ENCODE peak calls at places on chromosomes 12 and 14, in six cellular contexts. One of them, this sample, is unnamed.

GRCh38 chr12:87820524-87821194 is 208.5 kb downstream of the C12orf50 start:
- DNase-seq in IMR-90: peak
- DNase-seq in transverse colon: no peak
- DNase-seq in dorsolateral prefrontal cortex: no peak
- DNase-seq in right cardiac atrium: no peak
- DNase-seq in vagina: no peak
- DNase-seq in this sample: no peak

GRCh38 chr14:61257469-61258057 is 23.6 kb downstream of the TMEM30B start:
- DNase-seq in right cardiac atrium: no peak
- DNase-seq in vagina: no peak
- DNase-seq in dorsolateral prefrontal cortex: no peak
- DNase-seq in transverse colon: no peak
- DNase-seq in IMR-90: no peak
- DNase-seq in this sample: no peak

GRCh38 chr12:109053382-109054123 is 1.2 kb downstream of the USP30 start:
- DNase-seq in dorsolateral prefrontal cortex: no peak
- DNase-seq in transverse colon: no peak
- DNase-seq in right cardiac atrium: no peak
- DNase-seq in IMR-90: no peak
- DNase-seq in vagina: no peak
- DNase-seq in this sample: no peak

GRCh38 chr12:72075891-72076557 is 137.4 kb downstream of the TPH2 start:
- DNase-seq in transverse colon: no peak
- DNase-seq in dorsolateral prefrontal cortex: no peak
- DNase-seq in IMR-90: no peak
- DNase-seq in right cardiac atrium: no peak
- DNase-seq in vagina: no peak
- DNase-seq in this sample: no peak

GRCh38 chr14:60092516-60092915 is 793 bp downstream of the PCNX4 start:
- DNase-seq in right cardiac atrium: peak
- DNase-seq in vagina: no peak
- DNase-seq in dorsolateral prefrontal cortex: no peak
- DNase-seq in transverse colon: peak
- DNase-seq in IMR-90: peak
- DNase-seq in this sample: no peak

GRCh38 chr12:4526923-4527546 is 11.7 kb upstream of the RAD51AP1 start:
- DNase-seq in vagina: no peak
- DNase-seq in IMR-90: peak
- DNase-seq in dorsolateral prefrontal cortex: no peak
- DNase-seq in right cardiac atrium: no peak
- DNase-seq in transverse colon: no peak
- DNase-seq in this sample: no peak

GRCh38 chr12:3168775-3169221 is 91.6 kb downstream of the TSPAN9 start:
- DNase-seq in vagina: no peak
- DNase-seq in dorsolateral prefrontal cortex: peak
- DNase-seq in transverse colon: no peak
- DNase-seq in right cardiac atrium: no peak
- DNase-seq in IMR-90: peak
- DNase-seq in this sample: peak

GRCh38 chr12:88934163-88934747 is 354.0 kb upstream of the KITLG start:
- DNase-seq in vagina: no peak
- DNase-seq in IMR-90: peak
- DNase-seq in dorsolateral prefrontal cortex: no peak
- DNase-seq in right cardiac atrium: no peak
- DNase-seq in transverse colon: no peak
- DNase-seq in this sample: peak

GRCh38 chr12:68319988-68320623 is 12.1 kb downstream of the MDM1 start:
- DNase-seq in transverse colon: peak
- DNase-seq in dorsolateral prefrontal cortex: no peak
- DNase-seq in vagina: no peak
- DNase-seq in right cardiac atrium: peak
- DNase-seq in IMR-90: peak
- DNase-seq in this sample: no peak

GRCh38 chr12:101909646-101910045 is 32.3 kb downstream of the DRAM1 start:
- DNase-seq in vagina: no peak
- DNase-seq in dorsolateral prefrontal cortex: no peak
- DNase-seq in right cardiac atrium: no peak
- DNase-seq in transverse colon: no peak
- DNase-seq in IMR-90: no peak
- DNase-seq in this sample: no peak

GRCh38 chr12:103779410-103780092 is 61.5 kb downstream of the NT5DC3 start:
- DNase-seq in vagina: no peak
- DNase-seq in IMR-90: peak
- DNase-seq in right cardiac atrium: no peak
- DNase-seq in transverse colon: no peak
- DNase-seq in dorsolateral prefrontal cortex: no peak
- DNase-seq in this sample: no peak

DNA sequence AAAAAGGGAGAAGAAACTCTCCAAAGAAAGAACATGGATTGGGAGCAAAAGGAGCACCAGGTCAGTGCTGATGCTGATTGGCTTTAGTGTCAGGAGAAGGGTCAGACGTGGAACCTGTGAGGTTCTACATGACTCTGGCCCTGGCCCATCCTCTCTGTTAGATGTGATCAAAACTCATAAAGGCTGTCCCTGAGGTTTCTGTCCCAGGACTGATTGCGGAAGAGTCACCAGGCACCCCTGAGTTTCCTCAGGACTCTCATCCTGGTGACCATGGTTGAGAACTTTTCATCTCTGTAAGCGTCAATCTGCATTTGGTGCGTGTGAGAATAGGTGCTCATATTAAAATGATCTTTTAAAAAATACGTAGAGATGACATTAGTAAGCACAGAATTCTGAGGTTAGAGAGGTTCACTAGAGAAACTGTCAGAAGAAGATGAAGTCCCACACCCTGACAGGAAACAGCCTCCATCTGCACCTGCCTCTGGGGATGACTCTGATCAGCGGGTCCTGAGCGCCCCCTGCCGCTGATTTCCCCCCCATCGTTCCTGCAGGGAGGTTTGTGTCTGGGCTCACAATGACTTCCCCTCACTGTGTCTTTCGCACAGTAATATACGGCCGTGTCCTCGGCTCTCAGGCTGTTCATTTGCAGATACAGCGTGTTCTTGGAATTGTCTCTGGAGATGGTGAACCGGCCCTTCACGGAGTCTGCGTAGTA is 741.8 kb downstream of the TMEM121 start:
- DNase-seq in dorsolateral prefrontal cortex: no peak
- DNase-seq in right cardiac atrium: no peak
- DNase-seq in vagina: no peak
- DNase-seq in IMR-90: no peak
- DNase-seq in transverse colon: peak
- DNase-seq in this sample: no peak
- H3K27ac ChIP-seq in dorsolateral prefrontal cortex: no peak
- H3K27ac ChIP-seq in right cardiac atrium: no peak
- H3K27ac ChIP-seq in vagina: no peak
- H3K27ac ChIP-seq in IMR-90: no peak
- H3K27ac ChIP-seq in transverse colon: no peak
- H3K27ac ChIP-seq in this sample: no peak

GRCh38 chr14:100340454-100340813 is 17.3 kb downstream of the SLC25A47 start:
- DNase-seq in right cardiac atrium: peak
- DNase-seq in dorsolateral prefrontal cortex: peak
- DNase-seq in IMR-90: no peak
- DNase-seq in transverse colon: no peak
- DNase-seq in vagina: peak
- DNase-seq in this sample: no peak
- H3K27ac ChIP-seq in right cardiac atrium: peak
- H3K27ac ChIP-seq in dorsolateral prefrontal cortex: peak
- H3K27ac ChIP-seq in IMR-90: peak
- H3K27ac ChIP-seq in transverse colon: peak
- H3K27ac ChIP-seq in vagina: no peak
- H3K27ac ChIP-seq in this sample: no peak

DNA sequence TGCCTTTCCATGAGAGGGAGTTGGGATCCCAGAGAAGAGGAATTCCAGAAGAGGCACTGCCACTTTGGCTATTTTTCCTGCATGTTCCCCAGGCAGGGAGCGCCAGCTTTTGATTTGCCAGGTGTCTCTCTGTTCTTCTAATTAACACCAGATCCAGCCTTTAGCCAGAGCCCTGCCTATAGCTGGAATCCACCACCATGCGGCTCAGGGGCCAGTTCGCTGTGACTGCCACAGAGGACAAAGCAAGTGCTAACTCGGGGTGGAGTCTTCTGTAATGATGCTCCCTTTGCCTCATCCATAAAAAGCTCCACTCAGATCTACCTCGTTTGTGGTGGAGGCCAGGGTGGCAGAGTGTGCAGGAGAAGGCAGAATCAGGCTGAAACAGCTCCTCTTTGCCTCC is 17.9 kb upstream of the CTDSP2 start:
- DNase-seq in vagina: no peak
- DNase-seq in IMR-90: no peak
- DNase-seq in dorsolateral prefrontal cortex: no peak
- DNase-seq in transverse colon: no peak
- DNase-seq in right cardiac atrium: peak
- DNase-seq in this sample: no peak
- H3K27ac ChIP-seq in vagina: peak
- H3K27ac ChIP-seq in IMR-90: peak
- H3K27ac ChIP-seq in dorsolateral prefrontal cortex: peak
- H3K27ac ChIP-seq in transverse colon: peak
- H3K27ac ChIP-seq in right cardiac atrium: peak
- H3K27ac ChIP-seq in this sample: peak

GRCh38 chr14:72924332-72924731 is 1.9 kb upstream of the DCAF4 start:
- DNase-seq in right cardiac atrium: no peak
- DNase-seq in transverse colon: no peak
- DNase-seq in dorsolateral prefrontal cortex: no peak
- DNase-seq in vagina: no peak
- DNase-seq in IMR-90: no peak
- DNase-seq in this sample: no peak

GRCh38 chr14:72928872-72929271 is 2.6 kb downstream of the DCAF4 start:
- DNase-seq in IMR-90: no peak
- DNase-seq in transverse colon: no peak
- DNase-seq in right cardiac atrium: no peak
- DNase-seq in vagina: no peak
- DNase-seq in dorsolateral prefrontal cortex: no peak
- DNase-seq in this sample: no peak

GRCh38 chr14:72925171-72925759 is 999 bp upstream of the DCAF4 start:
- DNase-seq in transverse colon: no peak
- DNase-seq in dorsolateral prefrontal cortex: no peak
- DNase-seq in right cardiac atrium: no peak
- DNase-seq in vagina: no peak
- DNase-seq in IMR-90: no peak
- DNase-seq in this sample: no peak

GRCh38 chr14:72926292-72927028 is at the start of gene DCAF4:
- DNase-seq in vagina: peak
- DNase-seq in transverse colon: peak
- DNase-seq in IMR-90: peak
- DNase-seq in dorsolateral prefrontal cortex: peak
- DNase-seq in right cardiac atrium: peak
- DNase-seq in this sample: peak

DNA sequence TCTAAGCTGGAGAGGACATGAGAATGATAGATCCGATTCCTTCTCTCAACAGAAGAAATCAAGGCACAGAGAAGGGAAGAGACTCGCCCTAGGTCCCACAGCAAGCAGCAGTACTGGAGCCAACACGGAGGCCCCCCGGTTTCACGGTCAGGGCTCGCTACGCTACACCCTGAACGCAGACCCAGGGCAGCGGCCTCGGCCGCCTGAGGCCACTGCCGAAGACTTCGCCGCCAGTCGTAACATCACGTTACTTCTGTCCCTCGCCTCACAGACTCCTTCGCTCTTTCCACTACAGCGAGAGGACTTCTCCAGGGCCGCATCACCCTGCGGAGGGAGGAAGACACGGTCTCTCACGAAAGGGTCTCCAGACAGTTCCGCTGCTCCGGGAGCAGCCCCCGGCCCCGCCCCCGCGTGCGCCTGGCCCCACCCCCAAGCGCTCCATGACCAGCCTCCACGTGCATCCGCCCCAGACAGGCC is 411 bp upstream of the DCAF4 start:
- DNase-seq in dorsolateral prefrontal cortex: no peak
- DNase-seq in IMR-90: no peak
- DNase-seq in transverse colon: no peak
- DNase-seq in vagina: no peak
- DNase-seq in right cardiac atrium: no peak
- DNase-seq in this sample: no peak
- H3K27ac ChIP-seq in dorsolateral prefrontal cortex: no peak
- H3K27ac ChIP-seq in IMR-90: peak
- H3K27ac ChIP-seq in transverse colon: peak
- H3K27ac ChIP-seq in vagina: peak
- H3K27ac ChIP-seq in right cardiac atrium: peak
- H3K27ac ChIP-seq in this sample: peak